ENCODE peak calls at places on chromosomes 2 and 18, in four cellular contexts. One of them, this sample, is unnamed.

GRCh38 chr18:6743988-6744387 is 14.5 kb downstream of the ARHGAP28 start:
- DNase-seq in neural progenitor cell: no peak
- DNase-seq in SK-N-SH: no peak
- DNase-seq in GM23338: no peak
- DNase-seq in this sample: no peak

GRCh38 chr2:181812106-181812745 is 79.3 kb upstream of the ITPRID2 start:
- DNase-seq in neural progenitor cell: no peak
- DNase-seq in SK-N-SH: no peak
- DNase-seq in GM23338: no peak
- DNase-seq in this sample: peak; percentile 73

GRCh38 chr18:596288-596881 is 403 bp upstream of the CLUL1 start:
- DNase-seq in neural progenitor cell: peak; percentile 87
- DNase-seq in SK-N-SH: peak; percentile 67
- DNase-seq in GM23338: peak; percentile 85
- DNase-seq in this sample: peak; percentile 61

GRCh38 chr18:27430595-27430994 is 245.5 kb upstream of the CHST9 start:
- DNase-seq in neural progenitor cell: no peak
- DNase-seq in SK-N-SH: no peak
- DNase-seq in GM23338: no peak
- DNase-seq in this sample: no peak

GRCh38 chr18:22467760-22468553 is 50.2 kb upstream of the CTAGE1 start:
- DNase-seq in neural progenitor cell: no peak
- DNase-seq in SK-N-SH: no peak
- DNase-seq in GM23338: no peak
- DNase-seq in this sample: peak; percentile 98

GRCh38 chr2:187453078-187453641 is 5.1 kb upstream of the CALCRL start:
- DNase-seq in neural progenitor cell: peak; percentile 27
- DNase-seq in SK-N-SH: peak; percentile 6
- DNase-seq in GM23338: peak; percentile 65
- DNase-seq in this sample: peak; percentile 50

GRCh38 chr18:58105206-58105907 is 61.3 kb downstream of the NEDD4L start:
- DNase-seq in neural progenitor cell: no peak
- DNase-seq in SK-N-SH: no peak
- DNase-seq in GM23338: no peak
- DNase-seq in this sample: no peak

GRCh38 chr2:241224068-241224850 is 35.8 kb downstream of the ANO7 start:
- DNase-seq in neural progenitor cell: peak; percentile 64
- DNase-seq in SK-N-SH: peak; percentile 91
- DNase-seq in GM23338: peak; percentile 44
- DNase-seq in this sample: peak; percentile 33

GRCh38 chr2:196088209-196088608 is 19.6 kb upstream of the DNAH7 start:
- DNase-seq in neural progenitor cell: no peak
- DNase-seq in SK-N-SH: no peak
- DNase-seq in GM23338: no peak
- DNase-seq in this sample: no peak

GRCh38 chr2:11773747-11774536 is 27.5 kb downstream of the LPIN1 start:
- DNase-seq in neural progenitor cell: no peak
- DNase-seq in SK-N-SH: no peak
- DNase-seq in GM23338: no peak
- DNase-seq in this sample: no peak

GRCh38 chr2:68124321-68124720 is 33.4 kb upstream of the PNO1 start:
- DNase-seq in neural progenitor cell: no peak
- DNase-seq in SK-N-SH: no peak
- DNase-seq in GM23338: no peak
- DNase-seq in this sample: peak; percentile 19

GRCh38 chr2:191349990-191350389 is 104.8 kb downstream of the MYO1B start:
- DNase-seq in neural progenitor cell: no peak
- DNase-seq in SK-N-SH: no peak
- DNase-seq in GM23338: no peak
- DNase-seq in this sample: no peak

GRCh38 chr2:96537734-96538486 is 1.4 kb downstream of the ARID5A start:
- DNase-seq in neural progenitor cell: peak; percentile 49
- DNase-seq in SK-N-SH: peak; percentile 20
- DNase-seq in GM23338: peak; percentile 42
- DNase-seq in this sample: no peak

GRCh38 chr2:127098711-127099110 is 8.2 kb downstream of the BIN1 start:
- DNase-seq in neural progenitor cell: no peak
- DNase-seq in SK-N-SH: peak; percentile 68
- DNase-seq in GM23338: no peak
- DNase-seq in this sample: no peak

GRCh38 chr2:138767101-138767500 is 13.1 kb downstream of the NXPH2 start:
- DNase-seq in neural progenitor cell: no peak
- DNase-seq in SK-N-SH: no peak
- DNase-seq in GM23338: no peak
- DNase-seq in this sample: no peak

GRCh38 chr2:194260185-194260584 is 1396.8 kb upstream of the SLC39A10 start:
- DNase-seq in neural progenitor cell: no peak
- DNase-seq in SK-N-SH: no peak
- DNase-seq in GM23338: peak; percentile 34
- DNase-seq in this sample: no peak

GRCh38 chr2:214810670-214811069 is 1.2 kb upstream of the BARD1 start:
- DNase-seq in neural progenitor cell: no peak
- DNase-seq in SK-N-SH: no peak
- DNase-seq in GM23338: peak; percentile 18
- DNase-seq in this sample: no peak

GRCh38 chr2:191746809-191747208 is 68.9 kb downstream of the NABP1 start:
- DNase-seq in neural progenitor cell: no peak
- DNase-seq in SK-N-SH: no peak
- DNase-seq in GM23338: no peak
- DNase-seq in this sample: no peak

GRCh38 chr2:123380536-123380935 is 644.6 kb upstream of the CNTNAP5 start:
- DNase-seq in neural progenitor cell: no peak
- DNase-seq in SK-N-SH: no peak
- DNase-seq in GM23338: no peak
- DNase-seq in this sample: no peak

GRCh38 chr2:20822535-20823490 is at the start of gene LDAH:
- DNase-seq in neural progenitor cell: peak; percentile 91
- DNase-seq in SK-N-SH: peak; percentile 98
- DNase-seq in GM23338: peak; percentile 96
- DNase-seq in this sample: no peak

GRCh38 chr2:20829861-20830260 is 7.0 kb upstream of the LDAH start:
- DNase-seq in neural progenitor cell: no peak
- DNase-seq in SK-N-SH: no peak
- DNase-seq in GM23338: no peak
- DNase-seq in this sample: no peak

GRCh38 chr2:20818820-20819219 is 4.1 kb downstream of the LDAH start:
- DNase-seq in neural progenitor cell: no peak
- DNase-seq in SK-N-SH: no peak
- DNase-seq in GM23338: no peak
- DNase-seq in this sample: no peak

GRCh38 chr2:20823917-20824316 is 1.0 kb upstream of the LDAH start:
- DNase-seq in neural progenitor cell: no peak
- DNase-seq in SK-N-SH: no peak
- DNase-seq in GM23338: no peak
- DNase-seq in this sample: peak; percentile 60
- TF ChIP-seq EZH2phosphoT487 in neural progenitor cell: no peak
- TF ChIP-seq EZH2phosphoT487 in SK-N-SH: no peak
- TF ChIP-seq EZH2phosphoT487 in GM23338: no peak
- TF ChIP-seq EZH2phosphoT487 in this sample: no peak

DNA sequence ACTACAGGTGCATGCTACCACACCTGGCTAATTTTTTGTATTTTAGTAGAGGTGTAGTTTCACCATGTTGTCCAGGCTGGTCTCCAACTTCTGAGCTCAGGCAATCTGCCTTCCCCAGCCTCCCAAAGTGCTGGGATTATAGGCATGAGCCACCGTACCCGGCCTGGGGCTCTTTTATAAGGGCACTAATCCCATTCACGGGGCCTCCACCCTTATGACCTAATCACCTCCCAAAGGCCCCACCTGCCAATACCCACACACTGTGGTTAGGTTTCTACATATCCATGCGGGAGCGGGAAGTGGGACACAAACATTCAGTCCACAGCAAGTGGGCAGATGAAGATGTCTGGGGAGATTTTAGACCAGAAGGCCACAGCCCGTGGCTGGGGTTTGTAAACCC is 164.7 kb upstream of the SH3BP4 start:
- DNase-seq in neural progenitor cell: no peak
- DNase-seq in SK-N-SH: no peak
- DNase-seq in GM23338: no peak
- DNase-seq in this sample: no peak
- H2AFZ ChIP-seq in neural progenitor cell: no peak overlapping the region
- H2AFZ ChIP-seq in SK-N-SH: no peak overlapping the region
- H2AFZ ChIP-seq in GM23338: no peak overlapping the region
- H2AFZ ChIP-seq in this sample: no peak overlapping the region

GRCh38 chr2:145422576-145422975 is 902.7 kb upstream of the ZEB2 start:
- DNase-seq in neural progenitor cell: no peak
- DNase-seq in SK-N-SH: no peak
- DNase-seq in GM23338: no peak
- DNase-seq in this sample: no peak
- TF ChIP-seq EZH2phosphoT487 in neural progenitor cell: no peak
- TF ChIP-seq EZH2phosphoT487 in SK-N-SH: no peak
- TF ChIP-seq EZH2phosphoT487 in GM23338: no peak
- TF ChIP-seq EZH2phosphoT487 in this sample: no peak

GRCh38 chr18:73719611-73720010 is 428.0 kb downstream of the FBXO15 start:
- DNase-seq in neural progenitor cell: no peak
- DNase-seq in SK-N-SH: no peak
- DNase-seq in GM23338: no peak
- DNase-seq in this sample: peak; percentile 44
- H2AFZ ChIP-seq in neural progenitor cell: no peak overlapping the region
- H2AFZ ChIP-seq in SK-N-SH: no peak overlapping the region
- H2AFZ ChIP-seq in GM23338: no peak overlapping the region
- H2AFZ ChIP-seq in this sample: no peak overlapping the region

GRCh38 chr2:30736461-30737325 is 70.6 kb downstream of the CAPN13 start:
- DNase-seq in neural progenitor cell: no peak
- DNase-seq in SK-N-SH: no peak
- DNase-seq in GM23338: no peak
- DNase-seq in this sample: no peak
- TF ChIP-seq EZH2phosphoT487 in neural progenitor cell: no peak
- TF ChIP-seq EZH2phosphoT487 in SK-N-SH: no peak
- TF ChIP-seq EZH2phosphoT487 in GM23338: no peak
- TF ChIP-seq EZH2phosphoT487 in this sample: no peak

DNA sequence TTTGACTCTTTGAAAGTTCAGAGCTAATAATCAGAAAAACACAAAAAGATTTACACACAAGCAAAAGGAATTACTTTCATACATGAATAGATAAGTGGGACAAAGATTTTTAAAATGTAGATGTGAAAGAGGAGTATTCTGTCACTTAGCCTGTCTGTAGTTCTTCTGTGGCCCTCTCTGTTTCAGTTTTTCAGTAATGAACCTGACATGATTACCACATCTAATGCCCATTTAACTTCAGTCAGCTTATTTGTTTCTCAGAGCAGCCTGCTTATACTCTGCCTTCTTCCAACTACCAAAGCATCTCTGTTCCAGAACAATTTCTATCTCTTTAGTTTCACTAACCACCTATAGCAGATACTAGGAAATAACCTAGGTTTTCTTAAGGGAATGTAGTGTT is 34.4 kb upstream of the ACADL start:
- DNase-seq in neural progenitor cell: no peak
- DNase-seq in SK-N-SH: no peak
- DNase-seq in GM23338: no peak
- DNase-seq in this sample: no peak
- H2AFZ ChIP-seq in neural progenitor cell: no peak overlapping the region
- H2AFZ ChIP-seq in SK-N-SH: no peak overlapping the region
- H2AFZ ChIP-seq in GM23338: peak overlapping the region; percentile 12
- H2AFZ ChIP-seq in this sample: no peak overlapping the region

GRCh38 chr2:43044093-43044614 is 182.3 kb downstream of the ZFP36L2 start:
- DNase-seq in neural progenitor cell: no peak
- DNase-seq in SK-N-SH: no peak
- DNase-seq in GM23338: no peak
- DNase-seq in this sample: no peak

GRCh38 chr2:43050866-43051265 is 175.5 kb downstream of the ZFP36L2 start:
- DNase-seq in neural progenitor cell: no peak
- DNase-seq in SK-N-SH: no peak
- DNase-seq in GM23338: no peak
- DNase-seq in this sample: no peak

GRCh38 chr2:43049836-43050796 is 176.3 kb downstream of the ZFP36L2 start:
- DNase-seq in neural progenitor cell: no peak
- DNase-seq in SK-N-SH: no peak
- DNase-seq in GM23338: no peak
- DNase-seq in this sample: no peak

GRCh38 chr2:43045866-43046265 is 180.5 kb downstream of the ZFP36L2 start:
- DNase-seq in neural progenitor cell: no peak
- DNase-seq in SK-N-SH: no peak
- DNase-seq in GM23338: no peak
- DNase-seq in this sample: no peak

DNA sequence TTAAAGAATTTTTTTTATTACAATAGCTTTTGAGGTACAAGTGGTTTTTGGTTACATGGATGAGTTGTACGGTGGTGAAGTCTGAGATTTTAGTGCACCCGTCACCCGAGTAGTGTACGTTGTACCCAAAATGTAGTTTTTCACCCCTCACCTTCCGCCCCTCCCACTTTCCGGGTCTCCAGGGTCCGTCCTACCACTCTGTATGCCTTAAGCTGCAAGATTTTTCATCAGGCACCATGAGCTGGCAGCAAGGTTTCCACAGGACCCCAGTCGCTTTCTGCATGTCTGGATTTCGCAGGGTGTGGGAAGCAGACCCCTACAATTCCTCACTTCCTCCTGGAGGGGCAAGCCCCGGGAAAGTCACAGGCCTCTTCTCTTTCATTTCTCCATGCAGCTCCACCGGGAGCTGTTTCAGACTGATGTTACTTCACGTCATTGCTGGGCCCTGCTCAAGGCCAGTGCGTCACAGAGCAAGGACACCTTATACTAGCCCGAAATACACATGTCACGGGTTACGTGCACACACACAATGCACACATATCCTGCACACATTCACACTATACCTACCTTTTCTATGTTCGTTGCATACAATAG is 179.1 kb downstream of the ZFP36L2 start:
- DNase-seq in neural progenitor cell: no peak
- DNase-seq in SK-N-SH: no peak
- DNase-seq in GM23338: no peak
- DNase-seq in this sample: no peak
- TF ChIP-seq EZH2phosphoT487 in neural progenitor cell: no peak
- TF ChIP-seq EZH2phosphoT487 in SK-N-SH: no peak
- TF ChIP-seq EZH2phosphoT487 in GM23338: no peak
- TF ChIP-seq EZH2phosphoT487 in this sample: no peak

DNA sequence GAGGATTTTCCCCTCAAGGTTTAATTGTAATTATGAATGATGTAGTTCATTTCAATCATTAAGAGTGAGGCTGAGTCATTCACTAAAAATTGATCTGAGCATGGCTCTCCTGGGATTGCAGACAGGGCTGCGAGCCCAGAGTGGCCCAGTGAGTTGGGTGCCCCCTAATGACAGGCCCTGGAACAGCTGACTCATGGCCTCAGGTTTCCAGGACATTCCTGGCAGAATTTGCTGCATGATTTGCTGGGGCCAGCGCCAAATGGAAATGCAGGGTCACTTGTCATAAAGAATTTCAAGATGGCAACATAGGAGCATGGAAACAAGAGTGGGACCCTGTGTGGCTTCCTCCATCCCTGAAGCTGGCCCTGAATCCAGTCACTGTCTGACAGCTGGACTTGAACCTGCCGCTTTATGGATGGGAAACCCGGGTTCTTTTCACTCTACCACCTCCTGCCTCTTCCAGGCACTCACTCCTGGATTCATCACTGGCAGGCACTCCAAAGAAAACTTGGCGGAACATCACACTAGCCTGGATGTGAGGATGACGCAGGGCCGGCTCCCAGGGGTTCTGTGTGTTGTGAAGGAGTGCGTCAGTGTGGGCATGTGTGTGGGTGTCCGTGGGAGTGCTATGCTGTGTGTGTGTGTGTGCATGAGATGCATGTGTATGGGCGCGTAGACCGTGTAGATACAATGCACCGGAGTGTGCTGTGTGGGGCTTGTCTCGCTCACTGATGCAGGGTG is 15.2 kb downstream of the OTOF start:
- DNase-seq in neural progenitor cell: peak; percentile 77
- DNase-seq in SK-N-SH: peak; percentile 81
- DNase-seq in GM23338: peak; percentile 77
- DNase-seq in this sample: peak; percentile 51
- H2AFZ ChIP-seq in neural progenitor cell: no peak overlapping the region
- H2AFZ ChIP-seq in SK-N-SH: no peak overlapping the region
- H2AFZ ChIP-seq in GM23338: no peak overlapping the region
- H2AFZ ChIP-seq in this sample: no peak overlapping the region

This sample was measured in PC-3.